ENCODE peak calls at places on chromosome 11, in four cellular contexts. J is Right ventricle myocardium inferior; R is fibroblast of mammary gland; O is CD4-positive, CD25-positive, alpha-beta regulatory T cell. G is an unnamed sample.

GRCh38 chr11:128508785-128509518 is 78.4 kb downstream of the ETS1 start:
- DNase-seq in J (no peak), R (peak; percentile 85), O (no peak), G (peak; percentile 80)

GRCh38 chr11:13140873-13141655 is 131.9 kb downstream of the RASSF10 start:
- DNase-seq in J (no peak), R (no peak), O (no peak), G (no peak)

GRCh38 chr11:116461789-116462188 is 311.0 kb downstream of the BUD13 start:
- DNase-seq in J (no peak), R (no peak), O (no peak), G (no peak)

GRCh38 chr11:27162237-27162636 is 121.6 kb downstream of the BBOX1 start:
- DNase-seq in J (no peak), R (no peak), O (no peak), G (no peak)

GRCh38 chr11:86999859-87000753 is 37.6 kb upstream of the TMEM135 start:
- DNase-seq in J (no peak), R (no peak), O (no peak), G (peak; percentile 72)

GRCh38 chr11:64056213-64056785 is 20.6 kb downstream of the FLRT1 start:
- DNase-seq in J (no peak), R (no peak), O (no peak), G (no peak)

GRCh38 chr11:69344570-69345145 is 50.7 kb downstream of the MYEOV start:
- DNase-seq in J (no peak), R (no peak), O (no peak), G (no peak)

GRCh38 chr11:121328213-121328966 is 35.8 kb downstream of the SC5D start:
- DNase-seq in J (no peak), R (no peak), O (no peak), G (no peak)

GRCh38 chr11:30488304-30488998 is 97.7 kb downstream of the MPPED2 start:
- DNase-seq in J (no peak), R (no peak), O (no peak), G (peak; percentile 94)

GRCh38 chr11:65436412-65437032 is 13.9 kb downstream of the NEAT1 start:
- DNase-seq in J (no peak), R (peak; percentile 42), O (no peak), G (peak; percentile 74)

GRCh38 chr11:12862761-12863469 is 146.2 kb upstream of the RASSF10 start:
- DNase-seq in J (no peak), R (peak; percentile 82), O (no peak), G (peak; percentile 81)

GRCh38 chr11:129192150-129192549 is at the start of gene ARHGAP32:
- DNase-seq in J (no peak), R (no peak), O (no peak), G (no peak)

GRCh38 chr11:102172127-102172848 is 62.0 kb downstream of the YAP1 start:
- DNase-seq in J (no peak), R (peak; percentile 82), O (no peak), G (peak; percentile 71)

GRCh38 chr11:120400564-120401364 is 64.6 kb downstream of the ARHGEF12 start:
- DNase-seq in J (no peak), R (peak; percentile 99), O (no peak), G (peak; percentile 99)

GRCh38 chr11:82823635-82824614 is 76.3 kb downstream of the PRCP start:
- DNase-seq in J (no peak), R (no peak), O (no peak), G (no peak)

GRCh38 chr11:7936615-7937014 is 4.9 kb downstream of the OR10A3 start:
- DNase-seq in J (no peak), R (no peak), O (no peak), G (no peak)

GRCh38 chr11:98456281-98456680 is 564.5 kb upstream of the CNTN5 start:
- DNase-seq in J (no peak), R (no peak), O (no peak), G (no peak)

GRCh38 chr11:111539426-111540113 is 950 bp upstream of the LAYN start:
- DNase-seq in J (no peak), R (no peak), O (no peak), G (no peak)

GRCh38 chr11:68583047-68583446 is 101.3 kb upstream of the GAL start:
- DNase-seq in J (no peak), R (peak; percentile 57), O (no peak), G (peak; percentile 64)

GRCh38 chr11:46049325-46049860 is 71.9 kb downstream of the PHF21A start:
- DNase-seq in J (no peak), R (no peak), O (no peak), G (no peak)

GRCh38 chr11:65593518-65594414 is 1.8 kb downstream of the KCNK7 start:
- DNase-seq in J (peak; percentile 69), R (no peak), O (no peak), G (no peak)

GRCh38 chr11:32420937-32421532 is 14.3 kb downstream of the WT1 start:
- DNase-seq in J (no peak), R (no peak), O (peak; percentile 7), G (no peak)

GRCh38 chr11:75024764-75025211 is 36.1 kb downstream of the NEU3 start:
- DNase-seq in J (no peak), R (peak; percentile 10), O (no peak), G (no peak)

GRCh38 chr11:94134651-94135512 is 6.2 kb downstream of the PANX1 start:
- DNase-seq in J (peak; percentile 83), R (peak; percentile 93), O (no peak), G (peak; percentile 91)

GRCh38 chr11:117232911-117233409 is 489 bp downstream of the RNF214 start:
- DNase-seq in J (peak; percentile 79), R (no peak), O (no peak), G (no peak)

GRCh38 chr11:94557992-94558391 is 9.2 kb upstream of the PIWIL4 start:
- DNase-seq in J (no peak), R (no peak), O (no peak), G (no peak)

G was measured in choroid plexus epithelial cell.